ENCODE peak calls at places on chromosomes 1 and 21, in four cellular contexts. A, K, Q and L are unnamed samples.
A peak's percentile ranks its signal among the peaks of the same experiment; 100 is the strongest.

GRCh38 chr1:114310771-114311251 is 157.1 kb upstream of the SYT6 start:
- DNase-seq in A (no peak), K (no peak), Q (no peak), L (no peak)

GRCh38 chr1:15324867-15325335 is 77.9 kb downstream of the FHAD1 start:
- DNase-seq in A (no peak), K (no peak), Q (no peak), L (no peak)

GRCh38 chr1:222928212-222928611 is 113.4 kb downstream of the DISP1 start:
- DNase-seq in A (no peak), K (no peak), Q (peak; percentile 49), L (no peak)

GRCh38 chr1:221816899-221817298 is 75.0 kb upstream of the DUSP10 start:
- DNase-seq in A (no peak), K (no peak), Q (no peak), L (no peak)

GRCh38 chr21:37783016-37783415 is 133.2 kb downstream of the KCNJ6 start:
- DNase-seq in A (no peak), K (no peak), Q (no peak), L (no peak)

GRCh38 chr1:211548321-211549091 is 30.5 kb downstream of the SLC30A1 start:
- DNase-seq in A (peak; percentile 78), K (no peak), Q (no peak), L (no peak)

GRCh38 chr1:215543191-215543606 is 23.9 kb upstream of the KCTD3 start:
- DNase-seq in A (no peak), K (peak; percentile 23), Q (peak; percentile 20), L (no peak)

GRCh38 chr1:67052741-67053534 is 1.0 kb downstream of the SLC35D1 start:
- DNase-seq in A (peak; percentile 64), K (no peak), Q (peak; percentile 44), L (no peak)

GRCh38 chr1:170075186-170075585 is 691 bp upstream of the KIFAP3 start:
- DNase-seq in A (no peak), K (no peak), Q (no peak), L (no peak)

GRCh38 chr1:206142770-206143169 is 25.6 kb upstream of the AVPR1B start:
- DNase-seq in A (no peak), K (no peak), Q (no peak), L (no peak)

GRCh38 chr1:224377676-224378006 is 21.0 kb downstream of the CNIH4 start:
- DNase-seq in A (no peak), K (peak; percentile 62), Q (peak; percentile 3), L (no peak)

GRCh38 chr1:60281360-60281932 is 207.9 kb upstream of the C1orf87 start:
- DNase-seq in A (peak; percentile 53), K (peak; percentile 1), Q (peak; percentile 52), L (peak; percentile 83)

GRCh38 chr1:32020338-32020737 is 6.7 kb downstream of the KHDRBS1 start:
- DNase-seq in A (no peak), K (no peak), Q (no peak), L (no peak)

GRCh38 chr1:44783697-44784093 is 4.3 kb downstream of the BEST4 start:
- DNase-seq in A (no peak), K (no peak), Q (no peak), L (no peak)

GRCh38 chr1:53381790-53382401 is 54.0 kb upstream of the LRP8 start:
- DNase-seq in A (no peak), K (no peak), Q (no peak), L (peak; percentile 33)

GRCh38 chr1:204453141-204453772 is 41.3 kb downstream of the PIK3C2B start:
- DNase-seq in A (no peak), K (peak; percentile 84), Q (no peak), L (no peak)

GRCh38 chr21:28827422-28827821 is 165.3 kb downstream of the LTN1 start:
- DNase-seq in A (no peak), K (no peak), Q (no peak), L (no peak)

GRCh38 chr1:10400013-10400412 is 1.1 kb downstream of the PGD start:
- DNase-seq in A (peak; percentile 38), K (no peak), Q (no peak), L (no peak)

GRCh38 chr1:244302889-244303609 is 148.7 kb downstream of the ADSS2 start:
- DNase-seq in A (peak; percentile 87), K (no peak), Q (no peak), L (peak; percentile 26)

GRCh38 chr1:237613984-237614383 is 276.7 kb downstream of the ZP4 start:
- DNase-seq in A (no peak), K (no peak), Q (no peak), L (no peak)

GRCh38 chr1:56142301-56142700 is 437.1 kb downstream of the PLPP3 start:
- DNase-seq in A (no peak), K (no peak), Q (no peak), L (no peak)

GRCh38 chr1:75795703-75796193 is 934 bp upstream of the MSH4 start:
- DNase-seq in A (no peak), K (no peak), Q (no peak), L (no peak)

GRCh38 chr1:5611431-5611830 is 380.8 kb downstream of the NPHP4 start:
- DNase-seq in A (no peak), K (no peak), Q (no peak), L (peak; percentile 32)

GRCh38 chr1:58013237-58013636 is 533.3 kb downstream of the OMA1 start:
- DNase-seq in A (no peak), K (no peak), Q (peak; percentile 6), L (no peak)

GRCh38 chr1:10975567-10976326 is 36.7 kb upstream of the TARDBP start:
- DNase-seq in A (no peak), K (no peak), Q (peak; percentile 48), L (no peak)

GRCh38 chr1:204319027-204319426 is 40.7 kb downstream of the PLEKHA6 start:
- DNase-seq in A (no peak), K (no peak), Q (no peak), L (no peak)

GRCh38 chr21:26469789-26470188 is 103.3 kb downstream of the CYYR1 start:
- DNase-seq in A (no peak), K (no peak), Q (no peak), L (no peak)

GRCh38 chr1:228374711-228375577 is 31.7 kb downstream of the TRIM11 start:
- DNase-seq in A (no peak), K (no peak), Q (no peak), L (no peak)

GRCh38 chr1:52045236-52045635 is 9.8 kb downstream of the TXNDC12 start:
- DNase-seq in A (no peak), K (no peak), Q (no peak), L (no peak)

GRCh38 chr1:154198756-154199562 is 7.1 kb upstream of the TPM3 start:
- DNase-seq in A (peak; percentile 73), K (no peak), Q (peak; percentile 71), L (no peak)

GRCh38 chr1:234659538-234659937 is 49.6 kb upstream of the IRF2BP2 start:
- DNase-seq in A (no peak), K (no peak), Q (peak; percentile 30), L (peak; percentile 69)

GRCh38 chr1:235946570-235946981 is 79.9 kb upstream of the LYST start:
- DNase-seq in A (no peak), K (no peak), Q (no peak), L (no peak)

GRCh38 chr1:29860681-29861080 is 624.4 kb downstream of the PTPRU start:
- DNase-seq in A (no peak), K (no peak), Q (no peak), L (no peak)

GRCh38 chr1:174965006-174965971 is 34.5 kb upstream of the CACYBP start:
- DNase-seq in A (peak; percentile 61), K (no peak), Q (no peak), L (no peak)
- H3K4me3 ChIP-seq in A (peak overlapping the region; percentile 9), K (no peak overlapping the region), Q (no peak overlapping the region), L (no peak overlapping the region)

GRCh38 chr1:247331172-247331525 is 518 bp downstream of the ZNF496 start:
- DNase-seq in A (peak; percentile 91), K (no peak), Q (peak; percentile 48), L (peak; percentile 34)

GRCh38 chr1:247332901-247333361 is 1.3 kb upstream of the ZNF496 start:
- DNase-seq in A (no peak), K (no peak), Q (no peak), L (no peak)

GRCh38 chr1:247332215-247332900 is 691 bp upstream of the ZNF496 start:
- DNase-seq in A (peak; percentile 80), K (no peak), Q (no peak), L (no peak)

GRCh38 chr1:247330548-247331171 is 1.0 kb downstream of the ZNF496 start:
- DNase-seq in A (no peak), K (no peak), Q (no peak), L (no peak)

GRCh38 chr1:247331526-247332214 is at the start of gene ZNF496:
- DNase-seq in A (peak; percentile 97), K (no peak), Q (peak; percentile 75), L (peak; percentile 74)
- TF ChIP-seq REST in A (no peak), K (no peak), Q (no peak), L (no peak)

GRCh38 chr1:41616563-41616962 is 132.1 kb upstream of the EDN2 start:
- DNase-seq in A (no peak), K (no peak), Q (no peak), L (no peak)

GRCh38 chr1:41619511-41620364 is 135.3 kb upstream of the EDN2 start:
- DNase-seq in A (no peak), K (no peak), Q (no peak), L (no peak)

GRCh38 chr1:41617336-41617735 is 132.9 kb upstream of the EDN2 start:
- DNase-seq in A (no peak), K (no peak), Q (no peak), L (no peak)

GRCh38 chr1:41618871-41619270 is 134.4 kb upstream of the EDN2 start:
- DNase-seq in A (no peak), K (no peak), Q (no peak), L (no peak)

GRCh38 chr1:41618066-41618825 is 133.8 kb upstream of the EDN2 start:
- DNase-seq in A (no peak), K (no peak), Q (no peak), L (no peak)
- TF ChIP-seq ATF3 in A (no peak), K (no peak), Q (no peak), L (no peak)

DNA sequence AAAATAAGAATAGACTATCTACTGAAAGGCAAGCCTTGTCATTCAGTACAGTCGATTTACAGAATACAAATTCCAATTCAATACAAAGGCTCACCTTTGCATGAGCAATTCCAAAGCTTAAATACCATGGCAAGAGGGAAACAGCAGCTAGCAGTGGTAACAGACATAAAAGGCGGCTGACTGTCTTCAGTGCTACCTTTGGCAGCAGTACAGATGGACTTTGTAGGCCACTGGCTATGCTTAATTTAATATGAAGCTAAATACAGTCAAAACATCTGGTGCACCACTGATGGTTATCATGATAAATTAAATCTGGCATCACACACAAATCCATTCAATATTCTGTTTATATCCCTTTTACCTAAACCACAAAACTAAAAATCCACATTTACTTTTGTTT is 62.4 kb downstream of the RERE start:
- DNase-seq in A (no peak), K (no peak), Q (peak; percentile 82), L (no peak)
- H3K4me3 ChIP-seq in A (no peak overlapping the region), K (no peak overlapping the region), Q (no peak overlapping the region), L (no peak overlapping the region)

DNA sequence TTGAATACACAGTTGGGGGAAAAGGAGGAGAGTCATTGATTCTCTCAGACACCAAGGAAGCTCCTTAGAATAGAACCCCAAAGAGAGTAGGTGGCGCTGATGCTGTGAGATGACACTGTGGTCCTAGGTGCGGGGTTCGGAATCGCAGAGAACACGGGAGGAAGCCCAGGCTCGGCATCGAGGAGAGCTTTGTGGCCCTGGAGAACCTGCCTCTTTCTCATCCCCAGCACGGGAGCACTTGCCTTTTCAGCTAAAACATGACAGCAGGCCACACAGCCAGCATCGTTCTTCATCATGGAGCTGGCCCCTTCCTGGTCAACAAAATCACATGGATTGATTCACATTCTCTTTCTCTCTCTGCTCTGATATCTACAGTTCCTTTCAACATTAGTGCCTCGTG is 539.2 kb downstream of the KIF26B start:
- DNase-seq in A (no peak), K (no peak), Q (no peak), L (no peak)
- TF ChIP-seq REST in A (no peak), K (no peak), Q (no peak), L (no peak)